ENCODE peak calls at places on chromosomes 7 and 10, in four cellular contexts. One of them, this sample, is unnamed.

GRCh38 chr10:49167629-49168540 is 20.3 kb downstream of the TMEM273 start:
- DNase-seq in A549: no peak
- DNase-seq in Panc1: no peak
- DNase-seq in HCT116: no peak
- DNase-seq in this sample: no peak

GRCh38 chr7:29408841-29409243 is 154.8 kb upstream of the PRR15 start:
- DNase-seq in Panc1: peak
- DNase-seq in A549: peak
- DNase-seq in HCT116: peak
- DNase-seq in this sample: peak

GRCh38 chr7:24573554-24574338 is 494 bp downstream of the PALS2 start:
- DNase-seq in HCT116: no peak
- DNase-seq in Panc1: no peak
- DNase-seq in A549: peak
- DNase-seq in this sample: peak

GRCh38 chr7:17298840-17299476 is 506 bp downstream of the AHR start:
- DNase-seq in Panc1: no peak
- DNase-seq in A549: peak
- DNase-seq in HCT116: no peak
- DNase-seq in this sample: no peak

GRCh38 chr7:50331564-50332208 is 27.2 kb downstream of the IKZF1 start:
- DNase-seq in HCT116: no peak
- DNase-seq in Panc1: no peak
- DNase-seq in A549: no peak
- DNase-seq in this sample: no peak

GRCh38 chr10:130812381-130813148 is 499.0 kb downstream of the TCERG1L start:
- DNase-seq in Panc1: no peak
- DNase-seq in HCT116: no peak
- DNase-seq in A549: no peak
- DNase-seq in this sample: no peak

GRCh38 chr10:119531067-119531466 is 11.5 kb downstream of the RGS10 start:
- DNase-seq in HCT116: no peak
- DNase-seq in Panc1: no peak
- DNase-seq in A549: no peak
- DNase-seq in this sample: peak

GRCh38 chr7:94295805-94296204 is 98.9 kb upstream of the COL1A2 start:
- DNase-seq in Panc1: no peak
- DNase-seq in A549: peak
- DNase-seq in HCT116: no peak
- DNase-seq in this sample: peak

GRCh38 chr7:17516768-17517167 is 218.3 kb downstream of the AHR start:
- DNase-seq in Panc1: no peak
- DNase-seq in HCT116: no peak
- DNase-seq in A549: no peak
- DNase-seq in this sample: no peak

GRCh38 chr7:17996442-17997223 is 31.0 kb downstream of the PRPS1L1 start:
- DNase-seq in Panc1: no peak
- DNase-seq in HCT116: no peak
- DNase-seq in A549: no peak
- DNase-seq in this sample: no peak

GRCh38 chr7:28225581-28225980 is 45.0 kb upstream of the JAZF1 start:
- DNase-seq in Panc1: no peak
- DNase-seq in A549: no peak
- DNase-seq in HCT116: no peak
- DNase-seq in this sample: no peak

GRCh38 chr7:73671317-73671651 is 3.7 kb downstream of the VPS37D start:
- DNase-seq in Panc1: no peak
- DNase-seq in A549: no peak
- DNase-seq in HCT116: no peak
- DNase-seq in this sample: no peak

GRCh38 chr7:157336383-157337315 is at the start of gene DNAJB6:
- DNase-seq in Panc1: no peak
- DNase-seq in A549: peak
- DNase-seq in HCT116: peak
- DNase-seq in this sample: peak

GRCh38 chr10:96991313-96991841 is 159.3 kb downstream of the LCOR start:
- DNase-seq in A549: no peak
- DNase-seq in Panc1: no peak
- DNase-seq in HCT116: no peak
- DNase-seq in this sample: no peak

GRCh38 chr10:77675347-77675746 is 37.7 kb upstream of the KCNMA1 start:
- DNase-seq in Panc1: no peak
- DNase-seq in HCT116: no peak
- DNase-seq in A549: no peak
- DNase-seq in this sample: no peak

GRCh38 chr10:131626274-131626673 is 274.5 kb upstream of the PPP2R2D start:
- DNase-seq in A549: no peak
- DNase-seq in Panc1: no peak
- DNase-seq in HCT116: no peak
- DNase-seq in this sample: no peak

GRCh38 chr7:83876593-83876992 is 227.7 kb upstream of the SEMA3E start:
- DNase-seq in Panc1: no peak
- DNase-seq in HCT116: no peak
- DNase-seq in A549: no peak
- DNase-seq in this sample: no peak

GRCh38 chr7:17300012-17300411 is 1.6 kb downstream of the AHR start:
- DNase-seq in A549: no peak
- DNase-seq in HCT116: no peak
- DNase-seq in Panc1: no peak
- DNase-seq in this sample: no peak

GRCh38 chr10:68099736-68100135 is 9.6 kb upstream of the MYPN start:
- DNase-seq in HCT116: no peak
- DNase-seq in A549: no peak
- DNase-seq in Panc1: no peak
- DNase-seq in this sample: no peak

GRCh38 chr7:83159731-83160130 is 3.0 kb downstream of the PCLO start:
- DNase-seq in Panc1: no peak
- DNase-seq in HCT116: no peak
- DNase-seq in A549: no peak
- DNase-seq in this sample: no peak

GRCh38 chr7:134420509-134421125 is 38.3 kb downstream of the AKR1B1 start:
- DNase-seq in HCT116: peak
- DNase-seq in Panc1: peak
- DNase-seq in A549: peak
- DNase-seq in this sample: peak

GRCh38 chr7:81114682-81115081 is 195.8 kb upstream of the SEMA3C start:
- DNase-seq in HCT116: no peak
- DNase-seq in Panc1: no peak
- DNase-seq in A549: no peak
- DNase-seq in this sample: no peak

GRCh38 chr10:132208489-132209050 is 21.8 kb downstream of the DPYSL4 start:
- DNase-seq in Panc1: no peak
- DNase-seq in HCT116: no peak
- DNase-seq in A549: no peak
- DNase-seq in this sample: no peak

GRCh38 chr10:123502983-123503382 is 163.2 kb upstream of the GPR26 start:
- DNase-seq in Panc1: no peak
- DNase-seq in A549: no peak
- DNase-seq in HCT116: no peak
- DNase-seq in this sample: no peak

GRCh38 chr10:33273295-33274002 is 61.0 kb downstream of the NRP1 start:
- DNase-seq in Panc1: peak
- DNase-seq in A549: peak
- DNase-seq in HCT116: no peak
- DNase-seq in this sample: peak

GRCh38 chr10:78502208-78502943 is 468.7 kb downstream of the RPS24 start:
- DNase-seq in A549: no peak
- DNase-seq in Panc1: no peak
- DNase-seq in HCT116: no peak
- DNase-seq in this sample: peak

GRCh38 chr7:28674359-28674782 is 262.1 kb downstream of the CREB5 start:
- DNase-seq in Panc1: no peak
- DNase-seq in HCT116: no peak
- DNase-seq in A549: no peak
- DNase-seq in this sample: peak

GRCh38 chr7:25305831-25306230 is 77.5 kb upstream of the NPVF start:
- DNase-seq in Panc1: no peak
- DNase-seq in HCT116: no peak
- DNase-seq in A549: no peak
- DNase-seq in this sample: no peak

GRCh38 chr7:6419310-6419773 is 28.4 kb downstream of the DAGLB start:
- DNase-seq in HCT116: no peak
- DNase-seq in A549: no peak
- DNase-seq in Panc1: no peak
- DNase-seq in this sample: no peak

GRCh38 chr7:151694828-151695580 is 175.3 kb upstream of the RHEB start:
- DNase-seq in A549: no peak
- DNase-seq in HCT116: no peak
- DNase-seq in Panc1: no peak
- DNase-seq in this sample: peak

GRCh38 chr10:97543025-97543546 is 29.5 kb upstream of the ANKRD2 start:
- DNase-seq in Panc1: peak
- DNase-seq in A549: peak
- DNase-seq in HCT116: peak
- DNase-seq in this sample: peak

GRCh38 chr7:158946771-158947170 is 90.4 kb downstream of the DYNC2I1 start:
- DNase-seq in HCT116: no peak
- DNase-seq in Panc1: no peak
- DNase-seq in A549: no peak
- DNase-seq in this sample: no peak

GRCh38 chr10:96505150-96506136 is 8.3 kb downstream of the TLL2 start:
- DNase-seq in A549: no peak
- DNase-seq in HCT116: no peak
- DNase-seq in Panc1: no peak
- DNase-seq in this sample: no peak

GRCh38 chr7:155257482-155258232 is 40.0 kb upstream of the INSIG1 start:
- DNase-seq in A549: no peak
- DNase-seq in HCT116: no peak
- DNase-seq in Panc1: no peak
- DNase-seq in this sample: no peak

GRCh38 chr7:2527505-2528464 is 8.2 kb downstream of the LFNG start:
- DNase-seq in Panc1: no peak
- DNase-seq in HCT116: no peak
- DNase-seq in A549: peak
- DNase-seq in this sample: peak

GRCh38 chr7:38319873-38320272 is 46.4 kb upstream of the TARP start:
- DNase-seq in HCT116: no peak
- DNase-seq in A549: no peak
- DNase-seq in Panc1: no peak
- DNase-seq in this sample: no peak

GRCh38 chr7:158815471-158816128 is 13.7 kb downstream of the ESYT2 start:
- DNase-seq in A549: no peak
- DNase-seq in HCT116: no peak
- DNase-seq in Panc1: no peak
- DNase-seq in this sample: no peak

GRCh38 chr10:30017576-30017975 is 41.8 kb downstream of the JCAD start:
- DNase-seq in A549: no peak
- DNase-seq in Panc1: no peak
- DNase-seq in HCT116: no peak
- DNase-seq in this sample: no peak

GRCh38 chr7:105133358-105133757 is 119.4 kb downstream of the KMT2E start:
- DNase-seq in A549: no peak
- DNase-seq in Panc1: no peak
- DNase-seq in HCT116: no peak
- DNase-seq in this sample: no peak

GRCh38 chr10:103192451-103193106 is 493 bp downstream of the NT5C2 start:
- DNase-seq in A549: peak
- DNase-seq in Panc1: no peak
- DNase-seq in HCT116: peak
- DNase-seq in this sample: peak
- TF ChIP-seq REST in A549: peak
- TF ChIP-seq REST in Panc1: no peak
- TF ChIP-seq REST in HCT116: no peak
- TF ChIP-seq REST in this sample: no peak

GRCh38 chr10:12590682-12591642 is 241.6 kb downstream of the CAMK1D start:
- DNase-seq in A549: no peak
- DNase-seq in Panc1: no peak
- DNase-seq in HCT116: no peak
- DNase-seq in this sample: no peak
- TF ChIP-seq REST in A549: no peak
- TF ChIP-seq REST in Panc1: no peak
- TF ChIP-seq REST in HCT116: no peak
- TF ChIP-seq REST in this sample: no peak

DNA sequence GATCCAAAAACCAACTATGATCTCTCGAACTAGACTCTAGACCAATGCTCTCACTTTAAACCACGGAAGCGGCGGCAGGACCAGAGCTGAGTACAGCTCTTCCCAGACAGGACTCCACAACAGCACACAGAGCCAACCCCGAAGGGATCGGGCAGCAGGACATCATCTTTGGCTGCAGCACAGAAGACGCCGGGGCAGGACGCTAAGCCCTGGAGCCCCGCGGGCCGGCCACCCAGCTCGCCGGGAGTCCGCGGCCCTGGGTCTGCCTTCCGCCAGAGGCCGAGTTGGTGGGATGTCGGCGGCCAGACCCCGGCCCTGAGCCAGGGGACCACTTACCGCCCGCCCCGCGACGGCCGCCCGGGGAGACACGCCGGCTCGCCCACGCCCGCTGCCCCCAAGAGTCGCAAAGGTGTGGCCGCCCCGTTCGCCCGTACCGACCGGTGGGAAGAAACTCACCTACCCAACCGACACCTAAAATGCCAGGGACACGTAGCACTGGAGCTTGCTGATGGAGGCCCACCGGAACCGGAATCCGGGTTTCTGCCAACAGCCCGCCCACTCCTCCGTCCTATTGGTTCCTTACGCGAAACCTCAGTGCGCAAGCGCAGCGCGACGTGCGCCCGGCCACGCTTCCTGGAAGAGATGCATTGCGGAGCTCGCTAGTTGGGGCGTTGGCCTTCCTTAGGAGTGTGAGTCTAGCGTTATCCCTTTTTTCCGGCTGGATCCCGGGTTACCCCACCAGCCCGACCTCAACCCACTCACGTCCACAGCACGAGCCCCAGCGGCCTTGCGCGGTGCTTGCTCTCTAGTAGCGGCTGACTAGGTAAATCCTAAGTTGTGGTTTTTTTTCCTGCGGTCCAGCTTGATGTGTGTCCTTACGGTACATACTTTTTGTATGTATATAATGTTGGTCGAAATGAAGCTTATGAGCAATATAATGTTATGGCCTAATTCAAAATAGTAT is at the start of gene SEC61G:
- DNase-seq in Panc1: peak
- DNase-seq in HCT116: peak
- DNase-seq in A549: peak
- DNase-seq in this sample: peak
- TF ChIP-seq REST in Panc1: peak
- TF ChIP-seq REST in HCT116: no peak
- TF ChIP-seq REST in A549: no peak
- TF ChIP-seq REST in this sample: peak

GRCh38 chr10:3406556-3406955 is 234.0 kb upstream of the PITRM1 start:
- DNase-seq in A549: no peak
- DNase-seq in HCT116: no peak
- DNase-seq in Panc1: no peak
- DNase-seq in this sample: no peak

GRCh38 chr10:3411044-3411443 is 238.5 kb upstream of the PITRM1 start:
- DNase-seq in Panc1: no peak
- DNase-seq in A549: no peak
- DNase-seq in HCT116: no peak
- DNase-seq in this sample: no peak

GRCh38 chr10:3407208-3407607 is 234.6 kb upstream of the PITRM1 start:
- DNase-seq in HCT116: no peak
- DNase-seq in Panc1: no peak
- DNase-seq in A549: no peak
- DNase-seq in this sample: no peak

GRCh38 chr10:3409928-3410327 is 237.3 kb upstream of the PITRM1 start:
- DNase-seq in Panc1: no peak
- DNase-seq in HCT116: no peak
- DNase-seq in A549: no peak
- DNase-seq in this sample: no peak

GRCh38 chr10:3408603-3409365 is 236.2 kb upstream of the PITRM1 start:
- DNase-seq in A549: no peak
- DNase-seq in HCT116: no peak
- DNase-seq in Panc1: no peak
- DNase-seq in this sample: no peak
- TF ChIP-seq REST in A549: no peak
- TF ChIP-seq REST in HCT116: no peak
- TF ChIP-seq REST in Panc1: no peak
- TF ChIP-seq REST in this sample: no peak